ENCODE peak calls at places on chromosome 5, in eight cellular contexts. A, D, S, C, I, R, P and L are unnamed samples.

GRCh38 chr5:59569608-59570334 is 323.8 kb downstream of the PDE4D start:
- DNase-seq in S (no peak), P (no peak), A (no peak), C (no peak), R (no peak), D (no peak), I (no peak), L (no peak)

GRCh38 chr5:93941897-93942296 is 200.5 kb upstream of the POU5F2 start:
- DNase-seq in D (no peak), C (no peak), S (no peak), I (no peak), R (no peak), P (no peak), A (no peak), L (no peak)

GRCh38 chr5:33143405-33144123 is 297.2 kb upstream of the TARS1 start:
- DNase-seq in A (no peak), P (no peak), D (no peak), R (no peak), S (no peak), C (no peak), I (no peak), L (no peak)

GRCh38 chr5:66891184-66891925 is 295.2 kb downstream of the MAST4 start:
- DNase-seq in C (no peak), R (no peak), S (no peak), P (peak; percentile 54), A (no peak), D (peak; percentile 51), I (no peak), L (no peak)

GRCh38 chr5:6732634-6733410 is 19.6 kb downstream of the TENT4A start:
- DNase-seq in S (peak; percentile 60), C (no peak), R (peak; percentile 49), A (no peak), I (no peak), D (no peak), P (peak; percentile 58), L (peak; percentile 69)

GRCh38 chr5:167304834-167305469 is 986.5 kb upstream of the WWC1 start:
- DNase-seq in A (no peak), R (no peak), I (no peak), P (peak; percentile 17), D (no peak), S (no peak), C (no peak), L (no peak)

GRCh38 chr5:9226026-9226536 is 319.8 kb downstream of the SEMA5A start:
- DNase-seq in A (no peak), D (no peak), C (no peak), I (no peak), R (no peak), P (no peak), S (no peak), L (no peak)

GRCh38 chr5:40446910-40447309 is 232.8 kb upstream of the PTGER4 start:
- DNase-seq in P (no peak), R (no peak), D (peak; percentile 86), C (no peak), S (peak; percentile 47), I (no peak), A (no peak), L (no peak)

GRCh38 chr5:121144764-121145163 is 680.7 kb downstream of the PRR16 start:
- DNase-seq in I (no peak), C (no peak), S (no peak), P (no peak), R (no peak), D (no peak), A (no peak), L (no peak)

GRCh38 chr5:95726811-95727763 is 4.0 kb upstream of the RHOBTB3 start:
- DNase-seq in R (no peak), A (no peak), I (no peak), C (no peak), P (no peak), S (no peak), D (no peak), L (no peak)

GRCh38 chr5:72537166-72537565 is 30.0 kb upstream of the ZNF366 start:
- DNase-seq in D (no peak), C (no peak), P (no peak), I (no peak), A (no peak), R (no peak), S (no peak), L (no peak)

GRCh38 chr5:11334404-11334803 is 569.8 kb downstream of the CTNND2 start:
- DNase-seq in S (no peak), C (no peak), A (no peak), I (no peak), D (peak; percentile 24), P (no peak), R (no peak), L (no peak)

GRCh38 chr5:14675309-14675708 is 10.8 kb downstream of the OTULIN start:
- DNase-seq in R (no peak), D (no peak), P (no peak), C (no peak), A (no peak), I (no peak), S (no peak), L (no peak)

GRCh38 chr5:14672082-14672481 is 7.6 kb downstream of the OTULIN start:
- DNase-seq in I (no peak), A (no peak), S (no peak), R (no peak), P (no peak), C (no peak), D (no peak), L (no peak)

GRCh38 chr5:14671414-14671813 is 6.9 kb downstream of the OTULIN start:
- DNase-seq in D (peak; percentile 19), A (no peak), I (no peak), R (no peak), P (no peak), C (peak; percentile 34), S (no peak), L (no peak)

GRCh38 chr5:14672508-14673394 is 8.2 kb downstream of the OTULIN start:
- DNase-seq in R (peak; percentile 72), A (no peak), I (no peak), S (no peak), P (no peak), C (no peak), D (no peak), L (no peak)

DNA sequence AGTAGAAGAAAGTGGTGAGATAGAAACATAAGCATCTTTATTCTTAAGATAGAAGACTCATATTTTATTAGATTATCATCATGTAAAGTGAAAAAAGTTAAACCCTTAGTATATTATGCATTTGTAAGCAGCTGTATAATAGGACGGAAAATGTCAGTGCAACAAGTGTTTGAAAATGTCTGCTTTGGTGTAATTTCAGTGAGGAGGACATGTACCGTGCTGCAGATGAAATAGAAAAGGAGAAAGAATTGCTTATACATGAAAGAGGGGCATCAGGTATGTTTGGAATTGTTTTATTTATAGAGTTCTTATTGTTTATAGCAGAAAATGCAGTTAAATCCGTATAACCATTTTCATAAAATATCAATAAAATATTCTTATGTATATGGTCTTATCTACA is 8.9 kb downstream of the OTULIN start:
- DNase-seq in A (no peak), D (no peak), P (no peak), C (no peak), S (no peak), I (no peak), R (no peak), L (no peak)
- H3K4me1 ChIP-seq in A (peaks cover 22% of the 10 kb centered on the region), D (peaks cover 30% of the 10 kb centered on the region), P (peaks cover 16% of the 10 kb centered on the region), C (peaks cover 36% of the 10 kb centered on the region), S (peaks cover 3% of the 10 kb centered on the region), I (peaks cover 41% of the 10 kb centered on the region), R (peaks cover 56% of the 10 kb centered on the region), L (peaks cover 11% of the 10 kb centered on the region)

GRCh38 chr5:160284271-160284670 is 28.1 kb downstream of the CCNJL start:
- DNase-seq in D (no peak), I (no peak), C (no peak), A (no peak), S (no peak), R (no peak), P (no peak), L (no peak)
- H3K4me1 ChIP-seq in D (no peaks in the 10 kb centered on the region), I (peaks cover 11% of the 10 kb centered on the region), C (no peaks in the 10 kb centered on the region), A (peaks cover 41% of the 10 kb centered on the region), S (peaks cover 10% of the 10 kb centered on the region), R (peaks cover 20% of the 10 kb centered on the region), P (peaks cover 17% of the 10 kb centered on the region), L (peaks cover 19% of the 10 kb centered on the region)

GRCh38 chr5:142785211-142785610 is 15.0 kb downstream of the ARHGAP26 start:
- DNase-seq in S (no peak), I (no peak), C (no peak), R (no peak), D (no peak), P (no peak), A (no peak), L (no peak)

GRCh38 chr5:142783601-142784291 is 13.6 kb downstream of the ARHGAP26 start:
- DNase-seq in C (peak; percentile 52), A (no peak), P (peak; percentile 41), I (peak; percentile 51), S (no peak), R (peak; percentile 80), D (no peak), L (no peak)

GRCh38 chr5:142780871-142781270 is 10.7 kb downstream of the ARHGAP26 start:
- DNase-seq in D (no peak), R (no peak), I (no peak), S (no peak), A (no peak), P (peak; percentile 38), C (no peak), L (no peak)

GRCh38 chr5:142782976-142783539 is 12.9 kb downstream of the ARHGAP26 start:
- DNase-seq in A (no peak), R (no peak), D (no peak), S (no peak), P (peak; percentile 69), I (peak; percentile 30), C (no peak), L (peak; percentile 85)

DNA sequence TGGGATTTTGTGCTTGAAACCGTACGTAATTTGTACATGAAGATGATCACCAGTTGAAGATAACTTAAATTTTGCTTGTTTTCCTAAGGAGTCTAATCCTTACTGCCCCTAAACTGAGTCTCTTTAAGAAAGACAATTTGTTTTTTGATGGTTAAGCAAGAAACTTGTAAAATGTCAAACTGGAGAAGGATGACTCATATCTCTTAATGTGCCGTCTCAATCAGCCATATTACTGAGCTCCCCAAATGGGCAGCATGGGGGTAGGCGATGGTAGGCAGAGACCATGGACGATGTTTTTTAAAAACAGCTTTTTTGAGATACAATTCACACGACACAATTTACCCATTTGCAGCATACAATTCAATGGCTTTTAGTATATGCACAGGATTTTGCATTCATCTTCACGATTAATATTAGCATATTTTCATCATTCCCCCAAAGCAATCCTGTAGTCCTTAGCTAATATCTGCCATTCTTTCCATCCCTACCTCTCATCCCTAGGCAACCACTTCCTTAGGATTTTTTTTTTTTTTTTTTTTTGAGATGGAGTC is 14.3 kb downstream of the ARHGAP26 start:
- DNase-seq in R (no peak), D (no peak), S (no peak), P (no peak), C (no peak), I (no peak), A (no peak), L (no peak)
- H3K4me1 ChIP-seq in R (peaks cover 35% of the 10 kb centered on the region), D (peaks cover 32% of the 10 kb centered on the region), S (peaks cover 43% of the 10 kb centered on the region), P (peaks cover 64% of the 10 kb centered on the region), C (peaks cover 26% of the 10 kb centered on the region), I (peaks cover 19% of the 10 kb centered on the region), A (peaks cover 13% of the 10 kb centered on the region), L (peaks cover 16% of the 10 kb centered on the region)

DNA sequence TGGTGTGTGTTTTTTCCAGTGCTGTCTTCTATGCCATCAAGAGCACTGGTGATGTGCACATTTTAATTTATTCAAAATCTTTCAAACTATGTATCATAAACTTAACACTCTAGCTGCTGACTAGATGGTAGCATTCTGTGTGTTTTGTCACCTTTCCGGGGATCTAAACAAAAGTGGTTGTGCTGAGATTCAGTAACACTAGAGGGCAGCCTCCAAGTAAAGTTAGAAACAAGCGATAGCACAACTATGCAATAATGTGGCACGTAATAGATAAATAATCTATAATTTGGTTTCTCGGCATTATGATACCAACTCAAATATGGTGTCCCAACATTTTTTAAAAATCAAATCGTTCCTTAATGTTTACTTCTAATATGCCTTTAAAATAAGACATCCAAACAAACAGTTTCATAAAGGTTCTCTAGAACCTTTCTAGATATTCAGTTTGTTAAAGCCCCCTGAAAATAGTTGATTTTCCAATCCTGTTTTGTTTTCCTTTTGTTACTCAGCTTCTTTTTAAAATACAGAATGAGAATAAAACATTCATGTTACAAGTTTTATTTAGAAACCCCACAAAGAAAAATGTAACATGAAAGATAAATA is 16.9 kb downstream of the SEMA6A start:
- DNase-seq in P (no peak), S (peak; percentile 26), A (no peak), D (peak; percentile 33), C (peak; percentile 27), R (no peak), I (no peak), L (no peak)
- H3K4me1 ChIP-seq in P (no peaks in the 10 kb centered on the region), S (no peaks in the 10 kb centered on the region), A (peaks cover 29% of the 10 kb centered on the region), D (no peaks in the 10 kb centered on the region), C (no peaks in the 10 kb centered on the region), R (peaks cover 83% of the 10 kb centered on the region), I (no peaks in the 10 kb centered on the region), L (peaks cover 9% of the 10 kb centered on the region)